ENCODE peak calls at places on chromosomes 7 and 10, in five cellular contexts. V, J, Y, G and B are unnamed samples.

GRCh38 chr7:2638224-2638991 is 6.6 kb downstream of the TTYH3 start:
- DNase-seq in V (no peak), J (peak; percentile 36), Y (no peak), G (no peak), B (peak; percentile 76)

GRCh38 chr10:69681436-69681835 is 51.4 kb downstream of the FAM241B start:
- DNase-seq in V (no peak), J (no peak), Y (no peak), G (no peak), B (no peak)

GRCh38 chr7:30447466-30447865 is 31.1 kb downstream of the NOD1 start:
- DNase-seq in V (no peak), J (no peak), Y (no peak), G (no peak), B (no peak)

GRCh38 chr10:124992462-124993344 is 50.8 kb downstream of the ZRANB1 start:
- DNase-seq in V (peak; percentile 38), J (peak; percentile 94), Y (no peak), G (peak; percentile 79), B (peak; percentile 47)

GRCh38 chr7:64574481-64575159 is 11.7 kb upstream of the ZNF680 start:
- DNase-seq in V (no peak), J (no peak), Y (no peak), G (peak; percentile 77), B (no peak)

GRCh38 chr10:3036605-3037004 is 30.7 kb upstream of the PFKP start:
- DNase-seq in V (no peak), J (no peak), Y (no peak), G (no peak), B (no peak)

GRCh38 chr7:137958593-137959431 is 43.1 kb downstream of the CREB3L2 start:
- DNase-seq in V (no peak), J (no peak), Y (no peak), G (no peak), B (no peak)

GRCh38 chr7:108460964-108461363 is 4.7 kb upstream of the NRCAM start:
- DNase-seq in V (no peak), J (no peak), Y (no peak), G (no peak), B (no peak)

GRCh38 chr10:120711857-120712256 is 139.3 kb upstream of the WDR11 start:
- DNase-seq in V (no peak), J (no peak), Y (no peak), G (no peak), B (no peak)

GRCh38 chr10:31070691-31071090 is 39.0 kb upstream of the ZNF438 start:
- DNase-seq in V (no peak), J (no peak), Y (no peak), G (no peak), B (no peak)

GRCh38 chr10:133600657-133601056 is 25.9 kb downstream of the FRG2B start:
- DNase-seq in V (no peak), J (no peak), Y (no peak), G (no peak), B (no peak)

GRCh38 chr10:63209703-63210102 is 76.6 kb downstream of the NRBF2 start:
- DNase-seq in V (no peak), J (no peak), Y (no peak), G (no peak), B (no peak)

GRCh38 chr7:18693401-18693800 is 197.9 kb downstream of the HDAC9 start:
- DNase-seq in V (peak; percentile 30), J (peak; percentile 47), Y (no peak), G (peak; percentile 78), B (no peak)

GRCh38 chr10:57482259-57482658 is 785.4 kb downstream of the IPMK start:
- DNase-seq in V (no peak), J (no peak), Y (no peak), G (peak; percentile 78), B (no peak)

GRCh38 chr7:139358541-139359365 is 941 bp upstream of the LUC7L2 start:
- DNase-seq in V (no peak), J (no peak), Y (no peak), G (peak; percentile 45), B (no peak)

GRCh38 chr7:78420001-78420400 is 621.4 kb downstream of the PHTF2 start:
- DNase-seq in V (no peak), J (no peak), Y (no peak), G (no peak), B (no peak)

GRCh38 chr7:129865932-129866214 is 86.9 kb downstream of the UBE2H start:
- DNase-seq in V (no peak), J (no peak), Y (no peak), G (no peak), B (no peak)

GRCh38 chr10:35635576-35635975 is 6.5 kb downstream of the FZD8 start:
- DNase-seq in V (no peak), J (peak; percentile 82), Y (peak; percentile 36), G (peak; percentile 83), B (peak; percentile 66)

GRCh38 chr7:43876266-43876665 is 6.9 kb upstream of the MRPS24 start:
- DNase-seq in V (no peak), J (no peak), Y (no peak), G (no peak), B (no peak)

GRCh38 chr7:112459645-112460044 is 9.4 kb downstream of the IFRD1 start:
- DNase-seq in V (no peak), J (no peak), Y (no peak), G (peak; percentile 57), B (no peak)

GRCh38 chr7:36736827-36737211 is 12.5 kb upstream of the AOAH start:
- DNase-seq in V (no peak), J (no peak), Y (peak; percentile 24), G (no peak), B (no peak)

GRCh38 chr10:97399843-97400545 is 1.1 kb downstream of the RRP12 start:
- DNase-seq in V (no peak), J (no peak), Y (no peak), G (peak; percentile 62), B (peak; percentile 56)

GRCh38 chr10:33815776-33816175 is 481.3 kb upstream of the NRP1 start:
- DNase-seq in V (no peak), J (no peak), Y (no peak), G (no peak), B (no peak)

GRCh38 chr7:4066626-4067475 is 615.2 kb upstream of the FOXK1 start:
- DNase-seq in V (no peak), J (no peak), Y (no peak), G (no peak), B (no peak)

GRCh38 chr7:149850007-149850594 is 11.9 kb downstream of the ZNF862 start:
- DNase-seq in V (no peak), J (no peak), Y (no peak), G (no peak), B (no peak)